ENCODE peak calls at places on chromosomes 11 and 22, in eight cellular contexts. C, Q, F, A, I, U, S and T are unnamed samples. For H3K36me3, the result is how much of the 10 kb centered on the place peaks cover.

GRCh38 chr11:74714904-74715303 is 16.3 kb downstream of the CHRDL2 start:
- DNase-seq in C (no peak), Q (no peak), U (no peak), S (no peak), I (no peak), F (no peak), A (no peak), T (no peak)

GRCh38 chr11:119134389-119134978 is 13.1 kb downstream of the HINFP start:
- DNase-seq in S (peak), U (no peak), A (no peak), C (no peak), F (no peak), Q (no peak), I (peak), T (no peak)

GRCh38 chr11:76553554-76554476 is 109.0 kb downstream of the EMSY start:
- DNase-seq in U (no peak), S (no peak), F (no peak), C (no peak), Q (no peak), A (no peak), I (peak), T (no peak)

GRCh38 chr11:113202431-113202830 is 112.0 kb upstream of the TTC12 start:
- DNase-seq in Q (no peak), U (no peak), C (no peak), S (no peak), I (peak), F (no peak), A (no peak), T (no peak)

GRCh38 chr11:10317776-10318526 is 13.1 kb downstream of the ADM start:
- DNase-seq in I (peak), C (no peak), S (peak), U (peak), Q (no peak), A (no peak), F (no peak), T (no peak)

GRCh38 chr22:36192601-36193000 is 9.0 kb downstream of the APOL4 start:
- DNase-seq in A (no peak), F (no peak), U (no peak), I (no peak), C (no peak), S (no peak), Q (no peak), T (no peak)

GRCh38 chr11:37352485-37352884 is 754.4 kb upstream of the RAG2 start:
- DNase-seq in U (no peak), C (no peak), I (no peak), Q (no peak), F (no peak), A (no peak), S (no peak), T (no peak)

GRCh38 chr11:127074151-127074761 is 73.7 kb upstream of the KIRREL3 start:
- DNase-seq in Q (no peak), U (peak), F (peak), A (no peak), I (peak), S (peak), C (no peak), T (no peak)

GRCh38 chr11:114563077-114563476 is 3.4 kb upstream of the NXPE1 start:
- DNase-seq in F (no peak), C (no peak), S (no peak), U (no peak), I (no peak), A (no peak), Q (no peak), T (no peak)

GRCh38 chr11:8987446-8987845 is 16.4 kb downstream of the NRIP3 start:
- DNase-seq in C (no peak), A (no peak), F (no peak), I (no peak), U (peak), S (no peak), Q (no peak), T (no peak)

GRCh38 chr11:112822478-112823274 is 138.5 kb upstream of the NCAM1 start:
- DNase-seq in S (no peak), U (no peak), A (no peak), C (no peak), Q (no peak), F (no peak), I (peak), T (no peak)

GRCh38 chr11:36265793-36266628 is 23.2 kb downstream of the COMMD9 start:
- DNase-seq in Q (no peak), C (peak), U (peak), A (peak), S (peak), I (peak), F (peak), T (no peak)

GRCh38 chr11:84549221-84549620 is 1077.9 kb downstream of the DLG2 start:
- DNase-seq in I (no peak), Q (no peak), U (peak), S (peak), F (no peak), C (no peak), A (no peak), T (no peak)

GRCh38 chr11:69343401-69344321 is 49.7 kb downstream of the MYEOV start:
- DNase-seq in A (no peak), S (no peak), I (no peak), F (no peak), Q (no peak), C (no peak), U (no peak), T (no peak)

GRCh38 chr11:104663190-104664140 is 234.8 kb downstream of the CASP12 start:
- DNase-seq in I (peak), Q (no peak), A (no peak), F (no peak), C (no peak), U (no peak), S (no peak), T (no peak)

GRCh38 chr11:72609045-72609444 is 65.2 kb downstream of the PDE2A start:
- DNase-seq in U (peak), S (peak), A (peak), C (no peak), I (peak), Q (no peak), F (no peak), T (no peak)

GRCh38 chr11:125874556-125875124 is 12.8 kb upstream of the HYLS1 start:
- DNase-seq in C (peak), A (peak), I (peak), U (peak), Q (peak), S (peak), F (peak), T (no peak)

GRCh38 chr22:36413022-36413770 is 25.4 kb upstream of the MYH9 start:
- DNase-seq in I (peak), F (no peak), U (no peak), C (no peak), S (no peak), A (no peak), Q (no peak), T (no peak)

GRCh38 chr11:35308157-35308556 is 111.2 kb downstream of the SLC1A2 start:
- DNase-seq in I (no peak), F (no peak), A (no peak), U (no peak), Q (no peak), C (no peak), S (no peak), T (no peak)

GRCh38 chr11:47348859-47349258 is 3.6 kb downstream of the MYBPC3 start:
- DNase-seq in A (no peak), S (peak), I (peak), F (peak), Q (no peak), U (peak), C (no peak), T (no peak)

GRCh38 chr11:105202844-105203548 is 63.4 kb upstream of the CARD18 start:
- DNase-seq in A (no peak), Q (no peak), F (no peak), I (no peak), U (no peak), C (no peak), S (no peak), T (no peak)

GRCh38 chr22:35183917-35184316 is 73.4 kb upstream of the HMGXB4 start:
- DNase-seq in S (no peak), U (no peak), Q (no peak), I (no peak), C (no peak), A (no peak), F (no peak), T (no peak)

DNA sequence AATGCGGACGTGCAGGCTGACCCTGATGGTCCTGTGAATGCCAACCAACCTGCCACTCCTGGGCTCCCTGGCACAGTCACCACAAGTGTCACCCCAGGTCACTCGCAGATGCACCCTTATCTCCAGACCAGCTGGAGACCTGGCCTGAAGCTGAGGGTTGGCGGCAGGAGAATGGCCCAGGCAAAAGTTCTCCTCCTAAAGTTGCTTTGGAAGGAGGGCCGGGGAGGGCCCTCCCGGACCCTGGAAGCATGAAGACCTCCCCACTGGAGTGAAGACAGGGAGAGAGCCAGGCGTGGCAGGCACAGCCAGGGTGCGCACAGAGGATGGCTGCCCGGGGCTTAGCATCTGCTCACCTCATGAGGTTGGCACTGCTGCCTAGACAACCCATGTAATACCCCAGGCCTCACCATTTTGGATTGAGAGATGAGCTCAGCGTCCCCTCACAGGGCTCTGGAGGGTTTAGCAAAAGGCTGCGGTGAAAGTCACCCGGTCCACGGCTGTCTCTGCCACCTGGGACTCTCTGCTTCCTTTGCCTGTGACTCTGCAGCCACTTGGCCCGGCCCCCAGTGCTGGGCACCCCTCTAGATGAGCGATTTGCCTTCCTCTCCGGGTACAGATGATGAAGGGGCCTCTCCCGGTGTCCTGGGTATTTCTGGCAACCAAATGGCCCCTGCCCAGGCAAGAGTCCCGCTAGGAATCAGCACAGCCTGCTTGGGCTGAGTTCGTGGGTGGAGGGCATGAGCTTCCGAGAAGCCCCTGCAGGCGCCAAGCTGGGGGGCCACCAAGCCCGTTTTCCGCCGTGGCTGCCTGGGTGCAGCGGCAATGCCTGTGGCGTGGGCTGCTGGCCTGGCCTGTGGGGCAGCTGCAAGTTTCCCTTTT is 48.3 kb upstream of the SEPTIN5 start:
- DNase-seq in I (no peak), Q (no peak), C (no peak), A (no peak), F (no peak), S (no peak), U (no peak), T (no peak)
- H3K27ac ChIP-seq in I (no peak), Q (no peak), C (no peak), A (no peak), F (peak), S (no peak), U (no peak), T (no peak)

GRCh38 chr22:50469377-50470305 is 5.2 kb downstream of the SBF1 start:
- DNase-seq in S (peak), F (peak), Q (peak), C (peak), A (peak), I (peak), U (peak), T (peak)

GRCh38 chr22:50465531-50465930 is 9.3 kb downstream of the SBF1 start:
- DNase-seq in S (no peak), A (no peak), F (no peak), I (no peak), U (no peak), Q (no peak), C (no peak), T (no peak)

GRCh38 chr22:50467341-50467740 is 7.5 kb downstream of the SBF1 start:
- DNase-seq in I (no peak), A (no peak), F (no peak), S (peak), C (no peak), Q (no peak), U (no peak), T (no peak)

GRCh38 chr22:50468626-50469025 is 6.2 kb downstream of the SBF1 start:
- DNase-seq in Q (no peak), A (no peak), C (no peak), I (no peak), U (no peak), S (no peak), F (no peak), T (no peak)

DNA sequence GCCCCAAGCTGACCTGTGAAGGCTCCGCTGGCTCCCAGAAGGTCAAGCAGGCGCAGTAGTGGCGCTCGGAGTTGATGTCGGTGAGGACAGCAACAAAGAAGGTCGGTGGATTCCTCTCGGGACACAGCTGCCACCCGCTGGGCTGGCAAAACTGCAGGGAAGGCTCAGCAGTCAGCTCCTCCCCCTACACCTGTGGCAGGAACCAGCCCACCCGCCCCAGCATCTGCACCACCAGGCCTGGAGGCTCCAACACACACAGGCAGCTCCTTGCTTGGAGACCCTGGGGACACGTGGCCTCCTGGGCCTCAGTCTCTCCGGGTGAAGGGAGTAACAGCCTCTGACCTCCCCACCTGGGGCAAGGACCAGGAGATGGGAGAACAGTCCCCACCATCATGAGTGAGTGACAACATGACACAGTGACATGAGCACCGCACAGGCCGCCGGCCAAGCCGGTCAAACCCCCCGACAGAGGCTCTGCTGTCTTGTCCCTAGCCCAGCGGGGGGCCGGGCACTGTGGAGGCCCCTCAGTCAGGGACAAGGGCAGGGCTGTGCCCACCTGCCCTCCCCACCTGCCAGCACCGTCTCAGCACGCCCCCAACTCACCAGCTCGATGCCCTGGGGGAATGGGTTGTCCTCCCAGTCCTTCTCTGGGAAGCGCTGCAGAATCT is 6.9 kb downstream of the SBF1 start:
- DNase-seq in F (no peak), A (no peak), S (peak), Q (no peak), I (no peak), U (no peak), C (no peak), T (no peak)
- H3K36me3 ChIP-seq in F (under half), A (under half), S (half or more), Q (half or more), I (under half), U (under half), C (under half), T (under half)

DNA sequence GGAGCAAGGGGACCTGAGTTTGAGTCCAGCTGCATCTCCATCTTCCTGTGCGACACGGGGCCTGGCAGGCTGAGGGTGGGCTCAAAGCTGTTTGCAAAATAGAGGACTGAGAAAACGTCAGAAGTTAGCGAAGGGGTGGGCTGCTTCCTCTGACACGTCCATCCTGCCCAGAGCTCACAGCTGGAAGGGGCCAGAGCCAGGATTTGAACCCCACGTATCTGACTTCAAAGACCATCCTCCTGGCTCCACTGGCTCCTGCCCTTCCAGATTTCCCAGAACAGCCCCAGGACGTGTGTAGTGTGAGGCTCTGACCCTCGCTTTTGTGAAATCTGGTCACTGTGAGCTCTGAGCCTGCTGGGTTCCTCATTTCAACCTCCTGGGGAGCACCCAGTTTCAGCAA is 56.3 kb downstream of the CD82 start:
- DNase-seq in A (no peak), Q (no peak), S (no peak), F (no peak), I (no peak), U (no peak), C (no peak), T (no peak)
- H3K27ac ChIP-seq in A (no peak), Q (no peak), S (no peak), F (no peak), I (no peak), U (no peak), C (no peak), T (no peak)

DNA sequence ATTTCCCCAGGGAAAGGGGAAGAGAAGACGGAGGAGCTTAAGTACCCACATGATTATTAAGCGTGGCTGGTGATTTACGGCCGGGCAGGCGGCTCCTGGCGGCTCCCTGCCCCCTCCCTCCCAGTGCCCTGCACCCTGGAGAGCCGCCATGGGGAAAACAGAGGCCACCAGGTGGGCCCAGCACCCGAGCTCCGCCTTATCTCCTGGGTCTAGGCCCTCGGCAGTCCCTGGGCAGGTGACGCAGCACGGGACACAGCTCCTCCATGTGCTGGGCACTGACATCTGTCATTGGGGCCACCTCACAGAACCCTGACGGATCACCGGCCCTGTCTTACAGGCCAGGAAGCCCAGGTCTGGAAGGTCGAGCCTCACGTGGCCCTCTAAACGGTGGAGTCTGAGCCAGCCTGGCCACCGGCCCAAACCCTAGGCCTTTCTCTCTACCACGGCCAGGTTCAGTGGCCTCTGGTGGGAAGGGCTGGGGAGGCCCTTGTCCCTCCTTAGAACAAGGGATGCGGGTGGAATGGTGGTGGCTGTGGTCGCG is 60.2 kb upstream of the PPARA start:
- DNase-seq in S (no peak), F (no peak), A (no peak), Q (peak), I (no peak), C (no peak), U (no peak), T (peak)
- H3K36me3 ChIP-seq in S (under half), F (under half), A (under half), Q (under half), I (under half), C (under half), U (under half), T (under half)

GRCh38 chr11:128902515-128903066 is 11.4 kb downstream of the KCNJ5 start:
- DNase-seq in I (peak), U (no peak), A (no peak), Q (no peak), C (no peak), S (no peak), F (peak), T (peak)

GRCh38 chr11:128905345-128906184 is 14.4 kb downstream of the KCNJ5 start:
- DNase-seq in F (no peak), Q (no peak), U (peak), I (peak), S (no peak), C (peak), A (peak), T (peak)

GRCh38 chr11:128904872-128905344 is 13.8 kb downstream of the KCNJ5 start:
- DNase-seq in C (no peak), S (no peak), U (no peak), A (no peak), F (no peak), I (peak), Q (no peak), T (no peak)

GRCh38 chr11:128903248-128904041 is 12.3 kb downstream of the KCNJ5 start:
- DNase-seq in S (no peak), C (no peak), A (no peak), Q (no peak), F (no peak), I (peak), U (no peak), T (peak)

GRCh38 chr11:128904303-128904871 is 13.2 kb downstream of the KCNJ5 start:
- DNase-seq in Q (no peak), S (no peak), F (no peak), C (no peak), A (no peak), I (peak), U (no peak), T (peak)
- H3K27ac ChIP-seq in Q (no peak), S (no peak), F (no peak), C (no peak), A (no peak), I (no peak), U (no peak), T (no peak)

DNA sequence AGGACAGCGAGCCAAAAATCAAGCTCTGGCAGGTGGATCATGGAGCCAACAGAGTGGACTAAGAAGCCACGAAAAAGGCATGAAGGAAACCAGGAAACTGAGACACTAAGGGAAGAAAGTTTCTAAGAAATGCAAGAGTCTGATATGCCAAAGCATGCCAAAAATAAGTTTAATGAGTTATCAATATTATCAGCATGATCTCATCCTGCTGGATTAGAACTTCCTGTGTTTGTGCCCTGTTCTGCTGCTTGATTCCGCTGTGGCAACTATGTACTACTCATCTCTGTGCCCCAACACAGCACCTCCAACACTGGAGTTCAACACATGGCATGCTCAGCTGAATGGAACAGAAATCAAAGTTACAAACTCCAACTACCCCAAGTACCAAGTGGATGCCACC is 10.8 kb downstream of the SNX19 start:
- DNase-seq in C (no peak), S (no peak), A (no peak), F (no peak), U (no peak), I (no peak), Q (no peak), T (no peak)
- H3K36me3 ChIP-seq in C (half or more), S (half or more), A (half or more), F (half or more), U (under half), I (under half), Q (half or more), T (half or more)

GRCh38 chr22:21823740-21824438 is 43.6 kb downstream of the MAPK1 start:
- DNase-seq in A (no peak), U (no peak), Q (no peak), C (no peak), S (no peak), F (peak), I (no peak), T (no peak)
- H3K27ac ChIP-seq in A (no peak), U (no peak), Q (peak), C (no peak), S (no peak), F (peak), I (no peak), T (no peak)

GRCh38 chr22:23272371-23272770 is 92.1 kb downstream of the BCR start:
- DNase-seq in F (no peak), A (no peak), I (no peak), C (no peak), U (no peak), S (no peak), Q (no peak), T (peak)

GRCh38 chr22:23272834-23273233 is 92.5 kb downstream of the BCR start:
- DNase-seq in F (no peak), A (no peak), Q (no peak), S (no peak), U (no peak), I (no peak), C (no peak), T (peak)

GRCh38 chr22:23270798-23271596 is 90.7 kb downstream of the BCR start:
- DNase-seq in F (no peak), S (peak), C (no peak), A (no peak), U (no peak), I (no peak), Q (no peak), T (no peak)

GRCh38 chr22:23270212-23270733 is 90.0 kb downstream of the BCR start:
- DNase-seq in C (no peak), S (peak), A (no peak), F (no peak), U (no peak), I (peak), Q (no peak), T (no peak)

GRCh38 chr22:23271597-23271908 is 91.2 kb downstream of the BCR start:
- DNase-seq in F (no peak), A (no peak), C (no peak), I (no peak), U (no peak), Q (no peak), S (no peak), T (no peak)
- H3K36me3 ChIP-seq in F (half or more), A (under half), C (under half), I (under half), U (under half), Q (half or more), S (under half), T (half or more)